ENCODE peak calls at places on chromosomes 16 and 17, in five cellular contexts. G is T-helper 1 cell, F is transverse colon, B is EL, P is tibial artery. J is an unnamed sample.

GRCh38 chr16:47924950-47925349 is 230.8 kb downstream of the ABCC12 start:
- DNase-seq in F (no peak), B (no peak), G (no peak), P (no peak), J (no peak)

GRCh38 chr17:81484195-81484979 is 28.2 kb downstream of the ACTG1 start:
- DNase-seq in G (peak; percentile 83), P (peak; percentile 91), B (peak; percentile 75), F (peak; percentile 90), J (peak; percentile 90)

GRCh38 chr16:88355389-88356123 is 27.2 kb upstream of the ZNF469 start:
- DNase-seq in F (no peak), P (no peak), G (no peak), B (no peak), J (peak; percentile 56)

GRCh38 chr17:36673068-36673467 is 71.7 kb downstream of the MRM1 start:
- DNase-seq in P (no peak), F (no peak), G (no peak), B (no peak), J (no peak)

GRCh38 chr16:2811703-2812471 is 5.2 kb upstream of the PRSS21 start:
- DNase-seq in P (no peak), B (no peak), F (no peak), G (no peak), J (no peak)

GRCh38 chr17:75241996-75242460 is 19.4 kb downstream of the GGA3 start:
- DNase-seq in G (no peak), F (no peak), P (no peak), B (peak; percentile 42), J (no peak)

GRCh38 chr17:32287804-32288511 is 22.3 kb downstream of the RHBDL3 start:
- DNase-seq in G (no peak), P (no peak), F (no peak), B (no peak), J (no peak)

GRCh38 chr17:58605470-58605869 is 86.4 kb downstream of the TEX14 start:
- DNase-seq in B (no peak), G (no peak), F (no peak), P (no peak), J (no peak)

GRCh38 chr16:50846511-50846910 is 104.6 kb downstream of the CYLD start:
- DNase-seq in F (no peak), B (no peak), G (no peak), P (no peak), J (no peak)

GRCh38 chr16:11094075-11094593 is 149.8 kb downstream of the CLEC16A start:
- DNase-seq in G (no peak), F (peak; percentile 44), P (no peak), B (peak; percentile 39), J (no peak)

GRCh38 chr17:50839591-50840310 is 4.4 kb downstream of the WFIKKN2 start:
- DNase-seq in P (peak; percentile 60), F (no peak), G (no peak), B (no peak), J (no peak)

GRCh38 chr16:67181346-67181745 is 2.4 kb downstream of the MATCAP1 start:
- DNase-seq in G (no peak), F (peak; percentile 41), P (no peak), B (peak; percentile 76), J (no peak)

GRCh38 chr16:12257926-12258561 is 281.5 kb downstream of the SNX29 start:
- DNase-seq in G (no peak), F (peak; percentile 77), P (peak; percentile 45), B (no peak), J (no peak)

GRCh38 chr17:8324913-8325312 is 14.7 kb upstream of the ODF4 start:
- DNase-seq in G (no peak), B (no peak), P (no peak), F (no peak), J (no peak)

GRCh38 chr17:3843935-3844516 is 2.0 kb downstream of the NCBP3 start:
- DNase-seq in F (peak; percentile 62), B (peak; percentile 45), P (no peak), G (peak; percentile 35), J (no peak)

GRCh38 chr17:64150237-64151015 is 20.5 kb upstream of the ERN1 start:
- DNase-seq in P (peak; percentile 76), B (peak; percentile 23), G (no peak), F (no peak), J (no peak)

GRCh38 chr17:80766290-80766689 is 221.7 kb downstream of the RPTOR start:
- DNase-seq in B (no peak), P (no peak), G (no peak), F (no peak), J (no peak)

GRCh38 chr16:58366247-58367031 is 25.8 kb upstream of the GINS3 start:
- DNase-seq in G (no peak), P (no peak), B (peak; percentile 36), F (no peak), J (no peak)

GRCh38 chr16:75496546-75496945 is 1.3 kb upstream of the CHST6 start:
- DNase-seq in B (no peak), P (no peak), F (no peak), G (no peak), J (no peak)

GRCh38 chr17:17951524-17951923 is 20.7 kb downstream of the TOM1L2 start:
- DNase-seq in P (no peak), F (no peak), G (no peak), B (no peak), J (no peak)

GRCh38 chr16:85348921-85349334 is 236.7 kb upstream of the CIBAR2 start:
- DNase-seq in G (no peak), B (no peak), P (no peak), F (no peak), J (no peak)

GRCh38 chr17:77422104-77422782 is 281.5 kb downstream of the SEC14L1 start:
- DNase-seq in B (no peak), G (no peak), P (no peak), F (no peak), J (no peak)

GRCh38 chr16:61909074-61909473 is 127.2 kb downstream of the CDH8 start:
- DNase-seq in P (peak; percentile 70), F (no peak), G (no peak), B (no peak), J (no peak)

GRCh38 chr17:39688475-39688835 is 598 bp upstream of the PGAP3 start:
- DNase-seq in P (no peak), G (no peak), B (peak; percentile 34), F (no peak), J (no peak)

GRCh38 chr17:59155439-59156177 is at the start of gene PRR11:
- DNase-seq in B (peak; percentile 100), G (peak; percentile 89), P (peak; percentile 99), F (peak; percentile 95), J (peak; percentile 96)

GRCh38 chr16:79128706-79129105 is 471.8 kb downstream of the MAF start:
- DNase-seq in B (no peak), G (no peak), P (no peak), F (no peak), J (no peak)

J was measured in left lung.